ENCODE peak calls at places on chromosomes 4 and X, in five cellular contexts. One of them, this sample, is unnamed. For H3K4me1, the result is how much of the 10 kb centered on the place peaks cover.

GRCh38 chr4:126533176-126533575 is 1099.6 kb upstream of the INTU start:
- DNase-seq in esophagus muscularis mucosa: no peak
- DNase-seq in stomach: no peak
- DNase-seq in testis: no peak
- DNase-seq in K562: no peak
- DNase-seq in this sample: no peak

GRCh38 chr4:13888112-13888511 is 260.6 kb upstream of the BOD1L1 start:
- DNase-seq in esophagus muscularis mucosa: no peak
- DNase-seq in K562: no peak
- DNase-seq in stomach: no peak
- DNase-seq in testis: no peak
- DNase-seq in this sample: no peak

GRCh38 chr4:184066584-184067300 is 150.9 kb downstream of the ENPP6 start:
- DNase-seq in K562: no peak
- DNase-seq in esophagus muscularis mucosa: no peak
- DNase-seq in stomach: no peak
- DNase-seq in testis: no peak
- DNase-seq in this sample: no peak

GRCh38 chrX:129965166-129965565 is 17.3 kb upstream of the BCORL1 start:
- DNase-seq in K562: no peak
- DNase-seq in stomach: no peak
- DNase-seq in esophagus muscularis mucosa: no peak
- DNase-seq in testis: no peak
- DNase-seq in this sample: no peak

GRCh38 chrX:104108955-104109354 is 3.4 kb upstream of the ZCCHC18 start:
- DNase-seq in esophagus muscularis mucosa: no peak
- DNase-seq in stomach: no peak
- DNase-seq in K562: no peak
- DNase-seq in testis: no peak
- DNase-seq in this sample: no peak

GRCh38 chr4:148120216-148120615 is 322.0 kb downstream of the NR3C2 start:
- DNase-seq in K562: no peak
- DNase-seq in stomach: no peak
- DNase-seq in testis: no peak
- DNase-seq in esophagus muscularis mucosa: no peak
- DNase-seq in this sample: no peak

GRCh38 chr4:48854982-48855381 is 24.1 kb downstream of the OCIAD1 start:
- DNase-seq in K562: no peak
- DNase-seq in esophagus muscularis mucosa: no peak
- DNase-seq in stomach: no peak
- DNase-seq in testis: no peak
- DNase-seq in this sample: no peak

GRCh38 chr4:110270492-110271197 is 72.2 kb upstream of the ELOVL6 start:
- DNase-seq in stomach: no peak
- DNase-seq in esophagus muscularis mucosa: no peak
- DNase-seq in testis: no peak
- DNase-seq in K562: no peak
- DNase-seq in this sample: no peak

GRCh38 chrX:20527458-20528099 is 260.9 kb upstream of the RPS6KA3 start:
- DNase-seq in testis: no peak
- DNase-seq in K562: peak
- DNase-seq in esophagus muscularis mucosa: no peak
- DNase-seq in stomach: no peak
- DNase-seq in this sample: peak

GRCh38 chrX:49230500-49231232 is 2.5 kb downstream of the CACNA1F start:
- DNase-seq in testis: peak
- DNase-seq in K562: peak
- DNase-seq in stomach: peak
- DNase-seq in esophagus muscularis mucosa: no peak
- DNase-seq in this sample: peak

GRCh38 chr4:107376293-107376692 is 340.2 kb upstream of the DKK2 start:
- DNase-seq in testis: no peak
- DNase-seq in stomach: no peak
- DNase-seq in K562: no peak
- DNase-seq in esophagus muscularis mucosa: no peak
- DNase-seq in this sample: no peak

GRCh38 chr4:155009288-155009687 is 199.1 kb upstream of the NPY2R start:
- DNase-seq in stomach: no peak
- DNase-seq in esophagus muscularis mucosa: no peak
- DNase-seq in K562: no peak
- DNase-seq in testis: peak
- DNase-seq in this sample: no peak

GRCh38 chr4:8457646-8458045 is 17.1 kb downstream of the TRMT44 start:
- DNase-seq in stomach: no peak
- DNase-seq in esophagus muscularis mucosa: no peak
- DNase-seq in testis: no peak
- DNase-seq in K562: no peak
- DNase-seq in this sample: no peak

GRCh38 chr4:53508446-53508845 is 82.8 kb downstream of the LNX1 start:
- DNase-seq in stomach: no peak
- DNase-seq in testis: no peak
- DNase-seq in esophagus muscularis mucosa: no peak
- DNase-seq in K562: no peak
- DNase-seq in this sample: no peak

GRCh38 chr4:86717651-86718050 is 123.5 kb downstream of the PTPN13 start:
- DNase-seq in K562: no peak
- DNase-seq in stomach: no peak
- DNase-seq in testis: no peak
- DNase-seq in esophagus muscularis mucosa: no peak
- DNase-seq in this sample: no peak

GRCh38 chrX:16870861-16871584 is 861 bp upstream of the RBBP7 start:
- DNase-seq in stomach: peak
- DNase-seq in esophagus muscularis mucosa: no peak
- DNase-seq in K562: no peak
- DNase-seq in testis: peak
- DNase-seq in this sample: peak

GRCh38 chr4:185522451-185522850 is 12.9 kb downstream of the PDLIM3 start:
- DNase-seq in stomach: no peak
- DNase-seq in testis: no peak
- DNase-seq in K562: no peak
- DNase-seq in esophagus muscularis mucosa: no peak
- DNase-seq in this sample: no peak

GRCh38 chrX:52424658-52425057 is 55.8 kb downstream of the XAGE2 start:
- DNase-seq in testis: no peak
- DNase-seq in stomach: no peak
- DNase-seq in esophagus muscularis mucosa: no peak
- DNase-seq in K562: no peak
- DNase-seq in this sample: no peak

GRCh38 chrX:154490021-154490413 is 412 bp downstream of the SLC10A3 start:
- DNase-seq in stomach: no peak
- DNase-seq in K562: no peak
- DNase-seq in esophagus muscularis mucosa: no peak
- DNase-seq in testis: peak
- DNase-seq in this sample: peak

GRCh38 chr4:24249972-24250371 is 334.4 kb downstream of the DHX15 start:
- DNase-seq in testis: no peak
- DNase-seq in stomach: no peak
- DNase-seq in esophagus muscularis mucosa: no peak
- DNase-seq in K562: no peak
- DNase-seq in this sample: no peak

GRCh38 chr4:168765322-168765721 is 244.7 kb downstream of the CBR4 start:
- DNase-seq in K562: no peak
- DNase-seq in stomach: no peak
- DNase-seq in esophagus muscularis mucosa: no peak
- DNase-seq in testis: no peak
- DNase-seq in this sample: no peak

GRCh38 chr4:85228264-85228663 is 246.7 kb upstream of the ARHGAP24 start:
- DNase-seq in K562: no peak
- DNase-seq in stomach: no peak
- DNase-seq in testis: no peak
- DNase-seq in esophagus muscularis mucosa: no peak
- DNase-seq in this sample: no peak

GRCh38 chrX:1165535-1166196 is 46.8 kb downstream of the CRLF2 start:
- DNase-seq in testis: no peak
- DNase-seq in stomach: no peak
- DNase-seq in K562: no peak
- DNase-seq in esophagus muscularis mucosa: peak
- DNase-seq in this sample: no peak

GRCh38 chr4:14375816-14376215 is 626.5 kb upstream of the CPEB2 start:
- DNase-seq in testis: no peak
- DNase-seq in stomach: no peak
- DNase-seq in K562: no peak
- DNase-seq in esophagus muscularis mucosa: no peak
- DNase-seq in this sample: no peak

GRCh38 chrX:78643106-78643505 is 16.0 kb downstream of the RTL3 start:
- DNase-seq in K562: no peak
- DNase-seq in esophagus muscularis mucosa: no peak
- DNase-seq in stomach: no peak
- DNase-seq in testis: no peak
- DNase-seq in this sample: no peak

GRCh38 chr4:87118421-87118820 is 102.0 kb downstream of the KLHL8 start:
- DNase-seq in K562: no peak
- DNase-seq in stomach: no peak
- DNase-seq in testis: no peak
- DNase-seq in esophagus muscularis mucosa: no peak
- DNase-seq in this sample: peak

GRCh38 chr4:74933562-74934015 is 673 bp downstream of the PARM1 start:
- DNase-seq in esophagus muscularis mucosa: no peak
- DNase-seq in stomach: peak
- DNase-seq in testis: peak
- DNase-seq in K562: no peak
- DNase-seq in this sample: peak

GRCh38 chr4:86963697-86964096 is 28.9 kb downstream of the AFF1 start:
- DNase-seq in stomach: no peak
- DNase-seq in K562: no peak
- DNase-seq in esophagus muscularis mucosa: no peak
- DNase-seq in testis: no peak
- DNase-seq in this sample: no peak

GRCh38 chr4:31086771-31087330 is 366.7 kb downstream of the PCDH7 start:
- DNase-seq in stomach: no peak
- DNase-seq in K562: no peak
- DNase-seq in esophagus muscularis mucosa: no peak
- DNase-seq in testis: no peak
- DNase-seq in this sample: no peak

GRCh38 chrX:74133156-74133796 is 170.7 kb upstream of the ZCCHC13 start:
- DNase-seq in esophagus muscularis mucosa: no peak
- DNase-seq in testis: peak
- DNase-seq in stomach: no peak
- DNase-seq in K562: peak
- DNase-seq in this sample: no peak

GRCh38 chr4:141180991-141181760 is 39.5 kb upstream of the ZNF330 start:
- DNase-seq in K562: no peak
- DNase-seq in esophagus muscularis mucosa: no peak
- DNase-seq in stomach: no peak
- DNase-seq in testis: no peak
- DNase-seq in this sample: no peak

GRCh38 chr4:2042207-2042946 is 16.8 kb upstream of the NAT8L start:
- DNase-seq in stomach: peak
- DNase-seq in K562: peak
- DNase-seq in testis: no peak
- DNase-seq in esophagus muscularis mucosa: no peak
- DNase-seq in this sample: peak

GRCh38 chr4:52983563-52984303 is 121.6 kb downstream of the RASL11B start:
- DNase-seq in K562: peak
- DNase-seq in testis: no peak
- DNase-seq in esophagus muscularis mucosa: no peak
- DNase-seq in stomach: no peak
- DNase-seq in this sample: no peak

GRCh38 chr4:7293703-7294102 is 101.4 kb downstream of the SORCS2 start:
- DNase-seq in stomach: no peak
- DNase-seq in esophagus muscularis mucosa: no peak
- DNase-seq in K562: no peak
- DNase-seq in testis: no peak
- DNase-seq in this sample: no peak
- H3K4me1 ChIP-seq in stomach: under half
- H3K4me1 ChIP-seq in esophagus muscularis mucosa: under half
- H3K4me1 ChIP-seq in K562: under half
- H3K4me1 ChIP-seq in testis: under half
- H3K4me1 ChIP-seq in this sample: under half

GRCh38 chr4:15673337-15673736 is 8.3 kb upstream of the FAM200B start:
- DNase-seq in esophagus muscularis mucosa: no peak
- DNase-seq in stomach: no peak
- DNase-seq in testis: no peak
- DNase-seq in K562: no peak
- DNase-seq in this sample: no peak
- H3K4me3 ChIP-seq in esophagus muscularis mucosa: no peak
- H3K4me3 ChIP-seq in stomach: no peak
- H3K4me3 ChIP-seq in testis: no peak
- H3K4me3 ChIP-seq in K562: no peak
- H3K4me3 ChIP-seq in this sample: no peak

DNA sequence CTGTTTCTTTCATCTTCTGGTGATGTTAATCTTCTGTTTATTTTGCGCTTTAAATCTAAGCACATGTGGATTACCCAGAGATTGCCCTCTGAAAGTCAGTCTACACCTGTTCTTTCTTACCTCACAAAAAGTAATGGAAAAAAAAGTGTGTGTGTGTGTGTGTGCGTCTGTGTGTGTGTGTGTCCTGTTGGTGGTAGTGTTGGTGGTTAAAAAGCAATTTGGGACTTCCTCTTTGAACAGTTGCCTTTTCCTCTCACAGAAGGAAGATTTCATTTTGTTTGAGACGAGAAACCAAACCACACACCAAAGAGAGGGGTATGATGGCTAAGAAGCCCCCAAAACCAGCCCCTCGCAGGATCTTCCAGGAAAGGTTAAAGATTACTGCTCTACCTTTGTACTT is at the start of gene STAP1:
- DNase-seq in stomach: no peak
- DNase-seq in K562: no peak
- DNase-seq in esophagus muscularis mucosa: no peak
- DNase-seq in testis: no peak
- DNase-seq in this sample: no peak
- TF ChIP-seq POLR2A in stomach: no peak
- TF ChIP-seq POLR2A in K562: no peak
- TF ChIP-seq POLR2A in esophagus muscularis mucosa: no peak
- TF ChIP-seq POLR2A in testis: no peak
- TF ChIP-seq POLR2A in this sample: no peak

GRCh38 chrX:2711441-2711840 is 20.3 kb downstream of the CD99 start:
- DNase-seq in stomach: no peak
- DNase-seq in K562: no peak
- DNase-seq in esophagus muscularis mucosa: no peak
- DNase-seq in testis: no peak
- DNase-seq in this sample: no peak

GRCh38 chrX:2712890-2713860 is 22.1 kb downstream of the CD99 start:
- DNase-seq in esophagus muscularis mucosa: no peak
- DNase-seq in K562: no peak
- DNase-seq in stomach: no peak
- DNase-seq in testis: no peak
- DNase-seq in this sample: no peak

GRCh38 chrX:2715066-2715600 is 24.0 kb downstream of the CD99 start:
- DNase-seq in K562: no peak
- DNase-seq in stomach: no peak
- DNase-seq in testis: no peak
- DNase-seq in esophagus muscularis mucosa: no peak
- DNase-seq in this sample: no peak

GRCh38 chrX:2712428-2712827 is 21.3 kb downstream of the CD99 start:
- DNase-seq in K562: no peak
- DNase-seq in esophagus muscularis mucosa: no peak
- DNase-seq in testis: no peak
- DNase-seq in stomach: no peak
- DNase-seq in this sample: no peak

DNA sequence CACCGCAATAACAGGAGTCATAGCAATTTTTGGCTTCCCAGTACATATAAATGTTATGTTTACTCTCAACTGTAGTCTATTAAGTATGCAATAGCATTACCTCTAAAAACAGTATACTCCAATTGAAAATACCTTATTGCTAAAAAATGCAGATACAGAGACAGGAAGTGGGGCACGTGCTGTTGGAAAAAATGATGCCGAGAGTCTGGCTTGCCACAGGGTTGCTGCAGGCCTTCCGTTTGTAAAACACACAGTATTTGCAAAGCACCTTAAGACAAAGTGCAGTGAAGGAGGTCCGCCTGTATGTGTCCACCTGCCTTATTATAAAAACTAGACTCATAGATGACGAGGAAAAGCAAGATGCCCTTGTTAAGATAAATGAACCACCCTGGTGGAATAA is 23.5 kb downstream of the CD99 start:
- DNase-seq in K562: no peak
- DNase-seq in esophagus muscularis mucosa: no peak
- DNase-seq in testis: no peak
- DNase-seq in stomach: no peak
- DNase-seq in this sample: no peak
- H3K4me1 ChIP-seq in K562: under half
- H3K4me1 ChIP-seq in esophagus muscularis mucosa: under half
- H3K4me1 ChIP-seq in testis: under half
- H3K4me1 ChIP-seq in stomach: under half
- H3K4me1 ChIP-seq in this sample: under half